ENCODE peak calls at places on chromosomes 5 and 9, in four cellular contexts. S, Y, L and T are unnamed samples.
A peak's percentile ranks its signal among the peaks of the same experiment; 100 is the strongest.

GRCh38 chr9:134942421-134943119 is 24.9 kb upstream of the FCN1 start:
- DNase-seq in Y (peak; percentile 5), L (no peak), S (no peak), T (no peak)

GRCh38 chr9:14170973-14171596 is 142.9 kb downstream of the NFIB start:
- DNase-seq in L (no peak), S (peak; percentile 70), Y (peak; percentile 86), T (no peak)

GRCh38 chr9:123655681-123656423 is 274.1 kb downstream of the DENND1A start:
- DNase-seq in S (no peak), Y (no peak), L (no peak), T (no peak)

GRCh38 chr5:169150108-169150507 is 150.8 kb downstream of the SLIT3 start:
- DNase-seq in S (no peak), Y (no peak), L (peak; percentile 73), T (no peak)

GRCh38 chr9:79220246-79220645 is 351.5 kb upstream of the TLE4 start:
- DNase-seq in L (no peak), Y (peak; percentile 28), S (no peak), T (no peak)

GRCh38 chr9:127525426-127526188 is 74.3 kb downstream of the LRSAM1 start:
- DNase-seq in Y (peak; percentile 80), L (no peak), S (peak; percentile 56), T (no peak)

GRCh38 chr5:125410501-125411162 is 664.2 kb upstream of the ZNF608 start:
- DNase-seq in L (no peak), S (peak; percentile 46), Y (peak; percentile 70), T (no peak)

GRCh38 chr5:98069876-98070512 is 703.5 kb upstream of the RGMB start:
- DNase-seq in Y (peak; percentile 41), S (no peak), L (no peak), T (no peak)

GRCh38 chr9:37471942-37472679 is 6.9 kb upstream of the ZBTB5 start:
- DNase-seq in L (no peak), S (peak; percentile 96), Y (peak; percentile 89), T (no peak)

GRCh38 chr5:177429248-177430045 is 3.0 kb downstream of the GRK6 start:
- DNase-seq in Y (no peak), S (no peak), L (peak; percentile 75), T (peak; percentile 86)

GRCh38 chr5:2143646-2144386 is 261.1 kb upstream of the IRX4 start:
- DNase-seq in L (peak; percentile 34), Y (no peak), S (no peak), T (no peak)

GRCh38 chr9:120433701-120434100 is 146.3 kb downstream of the CDK5RAP2 start:
- DNase-seq in Y (no peak), L (no peak), S (no peak), T (no peak)

GRCh38 chr9:618478-618877 is 223.0 kb upstream of the DMRT1 start:
- DNase-seq in L (no peak), Y (peak; percentile 57), S (no peak), T (no peak)

GRCh38 chr5:38118080-38118479 is 140.3 kb upstream of the EGFLAM start:
- DNase-seq in L (no peak), S (no peak), Y (no peak), T (no peak)

GRCh38 chr9:81393985-81394811 is 295.1 kb downstream of the TLE1 start:
- DNase-seq in Y (peak; percentile 23), L (no peak), S (no peak), T (peak; percentile 10)

GRCh38 chr9:92055624-92056023 is 59.6 kb downstream of the SPTLC1 start:
- DNase-seq in Y (no peak), S (no peak), L (no peak), T (no peak)

GRCh38 chr5:78747703-78748359 is 99.3 kb upstream of the LHFPL2 start:
- DNase-seq in L (no peak), Y (peak; percentile 90), S (no peak), T (no peak)

GRCh38 chr9:137406876-137407589 is 15.9 kb downstream of the EXD3 start:
- DNase-seq in L (peak; percentile 79), Y (peak; percentile 70), S (peak; percentile 32), T (peak; percentile 88)

GRCh38 chr9:104080983-104081382 is 13.1 kb upstream of the SMC2 start:
- DNase-seq in S (no peak), L (no peak), Y (no peak), T (no peak)

GRCh38 chr9:97438666-97439065 is 26.8 kb downstream of the TDRD7 start:
- DNase-seq in L (no peak), S (no peak), Y (peak; percentile 31), T (no peak)

GRCh38 chr5:55577353-55578060 is 42.7 kb upstream of the PLPP1 start:
- DNase-seq in S (no peak), L (peak; percentile 73), Y (peak; percentile 61), T (peak; percentile 77)

GRCh38 chr5:27947088-27947487 is 908.7 kb upstream of the CDH9 start:
- DNase-seq in S (peak; percentile 40), Y (peak; percentile 9), L (no peak), T (no peak)

GRCh38 chr9:12056874-12057273 is 636.3 kb upstream of the TYRP1 start:
- DNase-seq in S (no peak), L (no peak), Y (no peak), T (no peak)

GRCh38 chr5:16540421-16540820 is 74.8 kb upstream of the ZNF622 start:
- DNase-seq in L (no peak), S (peak; percentile 55), Y (peak; percentile 74), T (no peak)

GRCh38 chr9:137439158-137439714 is 1.9 kb downstream of the ENTPD8 start:
- DNase-seq in Y (no peak), L (no peak), S (no peak), T (peak; percentile 34)

GRCh38 chr5:53490747-53491146 is 10.3 kb downstream of the FST start:
- DNase-seq in S (no peak), Y (peak; percentile 70), L (no peak), T (no peak)

GRCh38 chr5:79878721-79879336 is 112.2 kb downstream of the MTX3 start:
- DNase-seq in Y (no peak), S (peak; percentile 31), L (no peak), T (no peak)

GRCh38 chr5:168409601-168410458 is 76.4 kb upstream of the RARS1 start:
- DNase-seq in L (no peak), Y (peak; percentile 63), S (peak; percentile 62), T (peak; percentile 73)

GRCh38 chr9:135020481-135021392 is 66.7 kb upstream of the OLFM1 start:
- DNase-seq in S (no peak), L (no peak), Y (no peak), T (no peak)

GRCh38 chr5:122965111-122965510 is 71.4 kb downstream of the PPIC start:
- DNase-seq in S (no peak), Y (no peak), L (no peak), T (no peak)

GRCh38 chr9:114677418-114677817 is 4.6 kb downstream of the TEX48 start:
- DNase-seq in L (no peak), S (peak; percentile 97), Y (peak; percentile 100), T (no peak)

GRCh38 chr5:93874080-93874479 is 132.7 kb upstream of the POU5F2 start:
- DNase-seq in L (no peak), S (peak; percentile 28), Y (peak; percentile 18), T (no peak)

GRCh38 chr9:14251146-14252071 is 62.5 kb downstream of the NFIB start:
- DNase-seq in L (peak; percentile 83), Y (peak; percentile 84), S (peak; percentile 92), T (peak; percentile 89)

GRCh38 chr5:139575751-139576150 is 14.6 kb downstream of the UBE2D2 start:
- DNase-seq in Y (no peak), L (no peak), S (no peak), T (no peak)

GRCh38 chr5:181255836-181256578 is 4.9 kb downstream of the TRIM52 start:
- DNase-seq in S (no peak), Y (peak; percentile 71), L (no peak), T (no peak)

GRCh38 chr5:181259283-181259682 is 1.7 kb downstream of the TRIM52 start:
- DNase-seq in S (peak; percentile 22), Y (no peak), L (no peak), T (no peak)

GRCh38 chr5:181259974-181260719 is 796 bp downstream of the TRIM52 start:
- DNase-seq in S (no peak), L (no peak), Y (no peak), T (no peak)

GRCh38 chr5:181260720-181261319 is at the start of gene TRIM52:
- DNase-seq in Y (peak; percentile 88), S (peak; percentile 94), L (peak; percentile 94), T (peak; percentile 98)

DNA sequence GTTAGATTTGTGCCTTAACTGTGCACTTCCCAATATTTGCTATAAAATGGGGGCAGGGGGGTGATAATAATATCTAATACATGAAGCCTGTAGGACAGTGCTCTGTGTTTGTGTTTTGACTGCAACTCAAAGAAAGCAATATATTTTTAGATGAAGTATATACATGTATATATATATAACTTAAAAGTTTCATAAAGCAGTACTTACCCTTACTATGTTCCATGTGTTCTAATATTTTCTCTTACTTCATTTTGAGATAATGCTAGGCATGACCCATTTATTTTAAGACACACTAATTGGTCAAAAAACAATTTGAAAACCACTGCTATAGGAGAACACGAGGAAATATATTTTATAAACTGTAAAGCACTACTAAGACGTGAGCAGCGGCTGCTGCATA is 2.4 kb downstream of the TRIM52 start:
- DNase-seq in S (no peak), L (no peak), Y (no peak), T (no peak)
- H3K4me3 ChIP-seq in S (peak overlapping the region; percentile 87), L (no peak overlapping the region), Y (peak overlapping the region; percentile 92), T (peak overlapping the region; percentile 89)

GRCh38 chr9:136329636-136330405 is 2.5 kb downstream of the GPSM1 start:
- DNase-seq in S (no peak), L (no peak), Y (no peak), T (peak; percentile 20)
- H3K4me3 ChIP-seq in S (no peak overlapping the region), L (no peak overlapping the region), Y (peak overlapping the region; percentile 79), T (no peak overlapping the region)

GRCh38 chr5:160116991-160117390 is 2.3 kb downstream of the PWWP2A start:
- DNase-seq in L (peak; percentile 42), S (no peak), Y (no peak), T (no peak)

GRCh38 chr5:160118349-160119141 is 705 bp downstream of the PWWP2A start:
- DNase-seq in S (peak; percentile 14), L (peak; percentile 77), Y (no peak), T (peak; percentile 64)

GRCh38 chr5:160119142-160119904 is at the start of gene PWWP2A:
- DNase-seq in Y (peak; percentile 100), S (peak; percentile 100), L (peak; percentile 100), T (peak; percentile 99)

DNA sequence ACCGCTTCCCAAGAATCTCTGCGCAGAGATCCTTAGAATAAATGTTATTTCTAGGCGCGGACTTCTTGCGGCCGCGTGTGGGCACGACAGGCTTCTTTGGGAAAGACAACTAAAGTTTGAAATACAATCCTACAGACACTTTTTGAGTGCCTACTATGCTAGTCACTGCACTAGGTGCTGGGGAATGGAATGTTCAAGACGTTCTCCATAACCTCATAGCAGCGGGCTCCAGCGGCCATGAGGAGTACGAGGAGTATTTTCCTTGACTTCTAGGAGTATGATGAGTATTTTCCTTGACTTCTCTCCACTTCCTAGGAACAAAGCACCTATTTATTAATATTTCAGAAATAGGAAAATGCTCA is 636 bp upstream of the PWWP2A start:
- DNase-seq in S (no peak), Y (no peak), L (no peak), T (no peak)
- H3K4me3 ChIP-seq in S (peak overlapping the region; percentile 56), Y (no peak overlapping the region), L (no peak overlapping the region), T (no peak overlapping the region)

DNA sequence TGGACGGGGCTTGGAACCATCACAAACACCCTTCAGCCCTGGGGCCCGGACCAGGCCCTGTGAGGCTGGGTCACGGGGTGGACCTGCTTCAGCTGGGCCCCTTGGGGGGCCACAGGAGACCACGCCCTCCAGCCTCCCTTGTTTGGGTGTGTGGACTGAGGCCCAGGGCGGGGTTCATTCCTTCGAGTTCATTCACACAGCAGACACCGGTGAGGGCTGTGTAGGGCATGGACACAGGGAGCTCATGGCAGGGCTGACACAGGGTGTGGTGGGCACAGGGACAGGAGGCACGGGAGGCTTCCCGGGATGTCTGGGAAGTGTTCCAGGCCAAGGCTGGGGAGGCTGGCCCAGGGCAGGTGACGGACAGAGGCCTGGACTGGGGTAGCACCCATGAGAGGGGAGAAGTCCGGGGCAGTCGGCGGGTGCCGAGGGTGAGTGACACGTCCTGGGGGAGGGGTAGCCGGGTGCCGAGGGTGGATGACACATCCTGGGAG is 8.9 kb downstream of the DNLZ start:
- DNase-seq in L (peak; percentile 75), Y (peak; percentile 40), S (peak; percentile 42), T (peak; percentile 65)
- H3K4me3 ChIP-seq in L (no peak overlapping the region), Y (no peak overlapping the region), S (no peak overlapping the region), T (no peak overlapping the region)